ENCODE peak calls at places on chromosomes 4 and X, in nine cellular contexts. One of them, this sample, is unnamed.

GRCh38 chrX:118499295-118499694 is 3.7 kb downstream of the DOCK11 start:
- DNase-seq in A549: no peak
- DNase-seq in HepG2: no peak
- DNase-seq in esophagus muscularis mucosa: no peak
- DNase-seq in GM12878: no peak
- DNase-seq in suprapubic skin: no peak
- DNase-seq in upper lobe of left lung: no peak
- DNase-seq in stomach: no peak
- DNase-seq in ovary: no peak
- DNase-seq in this sample: no peak

GRCh38 chrX:1281511-1281910 is 12.9 kb downstream of the CSF2RA start:
- DNase-seq in A549: peak; percentile 45
- DNase-seq in HepG2: no peak
- DNase-seq in esophagus muscularis mucosa: no peak
- DNase-seq in GM12878: no peak
- DNase-seq in suprapubic skin: no peak
- DNase-seq in upper lobe of left lung: no peak
- DNase-seq in stomach: no peak
- DNase-seq in ovary: no peak
- DNase-seq in this sample: no peak

GRCh38 chr4:38384962-38385285 is 279.1 kb upstream of the KLF3 start:
- DNase-seq in A549: no peak
- DNase-seq in HepG2: no peak
- DNase-seq in esophagus muscularis mucosa: no peak
- DNase-seq in GM12878: no peak
- DNase-seq in suprapubic skin: no peak
- DNase-seq in upper lobe of left lung: no peak
- DNase-seq in stomach: no peak
- DNase-seq in ovary: no peak
- DNase-seq in this sample: no peak

GRCh38 chr4:138751290-138751689 is 264.3 kb upstream of the NOCT start:
- DNase-seq in A549: no peak
- DNase-seq in HepG2: no peak
- DNase-seq in esophagus muscularis mucosa: no peak
- DNase-seq in GM12878: no peak
- DNase-seq in suprapubic skin: no peak
- DNase-seq in upper lobe of left lung: no peak
- DNase-seq in stomach: no peak
- DNase-seq in ovary: no peak
- DNase-seq in this sample: no peak

GRCh38 chrX:37796805-37797204 is 16.9 kb downstream of the CYBB start:
- DNase-seq in A549: no peak
- DNase-seq in HepG2: no peak
- DNase-seq in esophagus muscularis mucosa: no peak
- DNase-seq in GM12878: no peak
- DNase-seq in suprapubic skin: no peak
- DNase-seq in upper lobe of left lung: peak; percentile 53
- DNase-seq in stomach: no peak
- DNase-seq in ovary: no peak
- DNase-seq in this sample: peak; percentile 15

GRCh38 chr4:148425327-148426110 is 16.7 kb downstream of the NR3C2 start:
- DNase-seq in A549: no peak
- DNase-seq in HepG2: no peak
- DNase-seq in esophagus muscularis mucosa: no peak
- DNase-seq in GM12878: no peak
- DNase-seq in suprapubic skin: no peak
- DNase-seq in upper lobe of left lung: no peak
- DNase-seq in stomach: no peak
- DNase-seq in ovary: no peak
- DNase-seq in this sample: no peak

GRCh38 chr4:149264093-149264733 is 551.4 kb downstream of the IQCM start:
- DNase-seq in A549: no peak
- DNase-seq in HepG2: peak; percentile 50
- DNase-seq in esophagus muscularis mucosa: no peak
- DNase-seq in GM12878: peak; percentile 4
- DNase-seq in suprapubic skin: no peak
- DNase-seq in upper lobe of left lung: peak; percentile 37
- DNase-seq in stomach: peak; percentile 25
- DNase-seq in ovary: no peak
- DNase-seq in this sample: peak; percentile 30

GRCh38 chr4:74056858-74057562 is 18.5 kb upstream of the CXCL3 start:
- DNase-seq in A549: peak; percentile 26
- DNase-seq in HepG2: no peak
- DNase-seq in esophagus muscularis mucosa: no peak
- DNase-seq in GM12878: no peak
- DNase-seq in suprapubic skin: no peak
- DNase-seq in upper lobe of left lung: no peak
- DNase-seq in stomach: no peak
- DNase-seq in ovary: no peak
- DNase-seq in this sample: no peak

GRCh38 chr4:141486375-141486997 is 149.9 kb upstream of the IL15 start:
- DNase-seq in A549: no peak
- DNase-seq in HepG2: no peak
- DNase-seq in esophagus muscularis mucosa: no peak
- DNase-seq in GM12878: no peak
- DNase-seq in suprapubic skin: no peak
- DNase-seq in upper lobe of left lung: no peak
- DNase-seq in stomach: no peak
- DNase-seq in ovary: no peak
- DNase-seq in this sample: no peak

GRCh38 chr4:3792813-3793212 is 26.6 kb downstream of the ADRA2C start:
- DNase-seq in A549: peak; percentile 13
- DNase-seq in HepG2: no peak
- DNase-seq in esophagus muscularis mucosa: no peak
- DNase-seq in GM12878: no peak
- DNase-seq in suprapubic skin: no peak
- DNase-seq in upper lobe of left lung: no peak
- DNase-seq in stomach: no peak
- DNase-seq in ovary: no peak
- DNase-seq in this sample: no peak

GRCh38 chr4:184951668-184952160 is 66.6 kb upstream of the HELT start:
- DNase-seq in A549: no peak
- DNase-seq in HepG2: no peak
- DNase-seq in esophagus muscularis mucosa: peak; percentile 42
- DNase-seq in GM12878: no peak
- DNase-seq in suprapubic skin: no peak
- DNase-seq in upper lobe of left lung: no peak
- DNase-seq in stomach: no peak
- DNase-seq in ovary: no peak
- DNase-seq in this sample: no peak

GRCh38 chr4:104756837-104757236 is 262.1 kb upstream of the CXXC4 start:
- DNase-seq in A549: no peak
- DNase-seq in HepG2: no peak
- DNase-seq in esophagus muscularis mucosa: no peak
- DNase-seq in GM12878: no peak
- DNase-seq in suprapubic skin: no peak
- DNase-seq in upper lobe of left lung: no peak
- DNase-seq in stomach: no peak
- DNase-seq in ovary: no peak
- DNase-seq in this sample: no peak

GRCh38 chr4:94525993-94526740 is 74.4 kb downstream of the PDLIM5 start:
- DNase-seq in A549: no peak
- DNase-seq in HepG2: no peak
- DNase-seq in esophagus muscularis mucosa: no peak
- DNase-seq in GM12878: no peak
- DNase-seq in suprapubic skin: no peak
- DNase-seq in upper lobe of left lung: no peak
- DNase-seq in stomach: no peak
- DNase-seq in ovary: no peak
- DNase-seq in this sample: no peak

GRCh38 chrX:39899059-39899458 is 198.7 kb downstream of the BCOR start:
- DNase-seq in A549: no peak
- DNase-seq in HepG2: no peak
- DNase-seq in esophagus muscularis mucosa: no peak
- DNase-seq in GM12878: no peak
- DNase-seq in suprapubic skin: no peak
- DNase-seq in upper lobe of left lung: no peak
- DNase-seq in stomach: no peak
- DNase-seq in ovary: no peak
- DNase-seq in this sample: no peak

GRCh38 chrX:131741103-131741581 is 197.3 kb downstream of the OR13H1 start:
- DNase-seq in A549: no peak
- DNase-seq in HepG2: no peak
- DNase-seq in esophagus muscularis mucosa: no peak
- DNase-seq in GM12878: peak; percentile 87
- DNase-seq in suprapubic skin: no peak
- DNase-seq in upper lobe of left lung: peak; percentile 82
- DNase-seq in stomach: peak; percentile 89
- DNase-seq in ovary: peak; percentile 87
- DNase-seq in this sample: peak; percentile 91

GRCh38 chrX:42398967-42399631 is 378.9 kb downstream of the PPP1R2C start:
- DNase-seq in A549: no peak
- DNase-seq in HepG2: no peak
- DNase-seq in esophagus muscularis mucosa: no peak
- DNase-seq in GM12878: no peak
- DNase-seq in suprapubic skin: no peak
- DNase-seq in upper lobe of left lung: no peak
- DNase-seq in stomach: no peak
- DNase-seq in ovary: no peak
- DNase-seq in this sample: no peak

GRCh38 chr4:5568931-5569330 is 139.4 kb downstream of the EVC2 start:
- DNase-seq in A549: no peak
- DNase-seq in HepG2: no peak
- DNase-seq in esophagus muscularis mucosa: peak; percentile 68
- DNase-seq in GM12878: no peak
- DNase-seq in suprapubic skin: no peak
- DNase-seq in upper lobe of left lung: no peak
- DNase-seq in stomach: no peak
- DNase-seq in ovary: no peak
- DNase-seq in this sample: no peak

GRCh38 chr4:125676583-125676982 is 361.8 kb downstream of the FAT4 start:
- DNase-seq in A549: no peak
- DNase-seq in HepG2: no peak
- DNase-seq in esophagus muscularis mucosa: no peak
- DNase-seq in GM12878: no peak
- DNase-seq in suprapubic skin: no peak
- DNase-seq in upper lobe of left lung: no peak
- DNase-seq in stomach: no peak
- DNase-seq in ovary: no peak
- DNase-seq in this sample: no peak

DNA sequence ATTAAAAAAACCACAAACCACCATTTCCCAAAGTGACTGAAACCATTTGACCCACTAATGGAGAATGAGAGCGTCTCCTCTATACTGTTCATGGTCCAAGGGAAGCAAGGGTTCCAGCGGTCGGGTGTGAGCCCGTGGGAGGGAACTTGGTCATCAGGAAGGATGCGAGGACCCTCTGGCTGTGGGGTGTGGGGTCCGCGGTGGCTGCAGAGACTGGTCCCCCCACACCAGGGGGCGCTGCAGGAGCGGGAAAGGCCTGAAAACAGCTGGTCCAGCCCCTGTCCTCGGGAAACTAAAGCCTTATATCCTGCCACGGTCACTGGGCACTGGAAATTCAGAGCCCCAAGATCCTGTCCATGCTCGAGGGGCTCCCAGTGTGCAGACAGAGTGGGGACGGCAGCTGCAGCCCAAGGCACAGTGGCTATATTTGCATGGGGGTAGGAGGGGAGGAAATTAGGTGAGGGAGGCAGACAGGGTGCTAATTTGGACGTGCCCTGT is 4.3 kb downstream of the BLOC1S4 start:
- DNase-seq in A549: peak; percentile 90
- DNase-seq in HepG2: peak; percentile 62
- DNase-seq in esophagus muscularis mucosa: no peak
- DNase-seq in GM12878: no peak
- DNase-seq in suprapubic skin: peak; percentile 93
- DNase-seq in upper lobe of left lung: peak; percentile 74
- DNase-seq in stomach: peak; percentile 84
- DNase-seq in ovary: peak; percentile 85
- DNase-seq in this sample: peak; percentile 87
- H3K27ac ChIP-seq in A549: peak overlapping the region; percentile 66
- H3K27ac ChIP-seq in HepG2: no peak overlapping the region
- H3K27ac ChIP-seq in esophagus muscularis mucosa: no peak overlapping the region
- H3K27ac ChIP-seq in GM12878: no peak overlapping the region
- H3K27ac ChIP-seq in suprapubic skin: no peak overlapping the region
- H3K27ac ChIP-seq in upper lobe of left lung: no peak overlapping the region
- H3K27ac ChIP-seq in stomach: no peak overlapping the region
- H3K27ac ChIP-seq in ovary: no peak overlapping the region
- H3K27ac ChIP-seq in this sample: no peak overlapping the region

DNA sequence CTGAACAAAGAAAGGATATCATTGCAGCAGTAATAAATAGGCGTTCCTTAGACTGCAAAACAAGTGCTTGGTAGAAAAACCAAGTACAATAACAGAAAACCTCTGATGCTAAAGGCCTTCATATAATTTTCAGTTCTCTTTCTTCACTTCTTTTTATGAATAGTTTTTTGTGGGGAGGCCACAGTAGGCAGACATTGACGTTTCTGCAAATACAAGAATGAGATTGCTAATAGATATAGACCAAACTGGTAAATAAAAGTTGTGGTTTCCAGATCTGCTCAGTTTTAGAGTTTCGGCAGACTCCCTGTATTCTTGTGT is 57.0 kb upstream of the RAP1GDS1 start:
- DNase-seq in A549: no peak
- DNase-seq in HepG2: no peak
- DNase-seq in esophagus muscularis mucosa: no peak
- DNase-seq in GM12878: peak; percentile 19
- DNase-seq in suprapubic skin: no peak
- DNase-seq in upper lobe of left lung: no peak
- DNase-seq in stomach: no peak
- DNase-seq in ovary: no peak
- DNase-seq in this sample: no peak
- TF ChIP-seq EP300 in A549: no peak
- TF ChIP-seq EP300 in HepG2: no peak
- TF ChIP-seq EP300 in esophagus muscularis mucosa: no peak
- TF ChIP-seq EP300 in GM12878: peak; percentile 78
- TF ChIP-seq EP300 in suprapubic skin: no peak
- TF ChIP-seq EP300 in upper lobe of left lung: no peak
- TF ChIP-seq EP300 in stomach: no peak
- TF ChIP-seq EP300 in ovary: no peak
- TF ChIP-seq EP300 in this sample: no peak

DNA sequence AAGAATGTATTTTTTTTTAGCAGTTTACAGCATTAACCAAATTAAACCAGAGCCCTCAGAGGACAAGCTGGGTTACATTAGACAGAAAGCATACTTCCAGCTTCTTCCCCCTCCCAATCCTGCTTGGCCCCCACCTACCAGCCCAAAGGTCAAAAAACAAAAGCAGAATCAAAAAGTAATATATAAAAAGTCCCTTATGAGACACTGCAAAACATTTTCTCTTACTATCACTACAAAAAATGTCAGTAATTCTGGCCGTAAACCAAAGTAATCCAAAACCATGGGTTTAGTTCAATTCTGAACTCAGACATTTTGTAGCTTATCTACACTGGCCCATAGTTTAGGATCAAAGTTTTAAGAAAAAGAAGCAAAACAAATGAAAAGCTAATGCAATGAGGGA is 38.0 kb downstream of the APBB2 start:
- DNase-seq in A549: no peak
- DNase-seq in HepG2: peak; percentile 23
- DNase-seq in esophagus muscularis mucosa: no peak
- DNase-seq in GM12878: no peak
- DNase-seq in suprapubic skin: no peak
- DNase-seq in upper lobe of left lung: no peak
- DNase-seq in stomach: no peak
- DNase-seq in ovary: no peak
- DNase-seq in this sample: no peak
- H3K27ac ChIP-seq in A549: peak overlapping the region; percentile 47
- H3K27ac ChIP-seq in HepG2: peak overlapping the region; percentile 66
- H3K27ac ChIP-seq in esophagus muscularis mucosa: no peak overlapping the region
- H3K27ac ChIP-seq in GM12878: no peak overlapping the region
- H3K27ac ChIP-seq in suprapubic skin: no peak overlapping the region
- H3K27ac ChIP-seq in upper lobe of left lung: no peak overlapping the region
- H3K27ac ChIP-seq in stomach: peak overlapping the region; percentile 2
- H3K27ac ChIP-seq in ovary: no peak overlapping the region
- H3K27ac ChIP-seq in this sample: no peak overlapping the region

GRCh38 chrX:19991350-19991718 is 473 bp upstream of the BCLAF3 start:
- DNase-seq in A549: no peak
- DNase-seq in HepG2: no peak
- DNase-seq in esophagus muscularis mucosa: no peak
- DNase-seq in GM12878: no peak
- DNase-seq in suprapubic skin: no peak
- DNase-seq in upper lobe of left lung: no peak
- DNase-seq in stomach: no peak
- DNase-seq in ovary: no peak
- DNase-seq in this sample: no peak
- TF ChIP-seq EP300 in A549: no peak
- TF ChIP-seq EP300 in HepG2: no peak
- TF ChIP-seq EP300 in esophagus muscularis mucosa: no peak
- TF ChIP-seq EP300 in GM12878: no peak
- TF ChIP-seq EP300 in suprapubic skin: no peak
- TF ChIP-seq EP300 in upper lobe of left lung: no peak
- TF ChIP-seq EP300 in stomach: no peak
- TF ChIP-seq EP300 in ovary: no peak
- TF ChIP-seq EP300 in this sample: no peak

This sample was measured in transverse colon.